ENCODE peak calls at places on chromosomes 6 and 20, in ten cellular contexts. Q is Right ventricle myocardium superior; Z is activated naive CD8-positive, alpha-beta T cell treated with anti-CD3 and anti-CD28 coated beads, Interleukin-2, amount 10 ng/mL, durations not matched to agents 7 days and 5 days; C is effector memory CD8-positive, alpha-beta T cell; T is naive thymus-derived CD8-positive, alpha-beta T cell; N is activated CD8-positive, alpha-beta memory T cell treated with anti-CD3 and anti-CD28 coated beads, Interleukin-2, amount 10 ng/mL, durations not matched to agents 7 days and 5 days; I is K562; M is heart right ventricle; R is activated CD8-positive, alpha-beta T cell treated with anti-CD3 and anti-CD28 coated beads for 36 hours; K is stimulated activated naive CD8-positive, alpha-beta T cell treated with anti-CD3 and anti-CD28 coated beads, Interleukin-15, amount 100 ng/mL, for 72 hours. A is an unnamed sample.

GRCh38 chr20:50491926-50492634 is 18.1 kb upstream of the PTPN1 start:
- ATAC-seq in T (no peak), M (no peak), R (no peak), K (no peak), I (peak; percentile 36), N (no peak), Z (no peak), C (no peak), Q (no peak), A (no peak)

GRCh38 chr6:131216277-131216676 is 81.0 kb downstream of the AKAP7 start:
- ATAC-seq in Z (no peak), T (no peak), Q (peak; percentile 29), K (no peak), N (no peak), C (no peak), M (no peak), I (no peak), R (no peak), A (no peak)

GRCh38 chr6:3798211-3798909 is 46.8 kb upstream of the PXDC1 start:
- ATAC-seq in C (no peak), Z (no peak), N (no peak), T (no peak), R (no peak), I (no peak), K (no peak), M (peak; percentile 47), Q (peak; percentile 22), A (no peak)

GRCh38 chr6:135162678-135163439 is 18.2 kb upstream of the MYB start:
- ATAC-seq in T (no peak), I (peak; percentile 89), N (peak; percentile 24), R (no peak), Q (no peak), M (no peak), K (no peak), C (peak; percentile 31), Z (no peak), A (no peak)

GRCh38 chr20:57786304-57786942 is 76.6 kb upstream of the PMEPA1 start:
- ATAC-seq in Q (no peak), R (no peak), T (no peak), M (no peak), C (peak; percentile 86), I (no peak), K (no peak), N (no peak), Z (no peak), A (no peak)

GRCh38 chr6:33746036-33746600 is 587 bp downstream of the IP6K3 start:
- ATAC-seq in M (peak; percentile 78), T (no peak), Z (no peak), I (peak; percentile 43), N (no peak), R (no peak), Q (peak; percentile 75), K (no peak), C (no peak), A (peak; percentile 15)

GRCh38 chr6:26311012-26311384 is 54.0 kb upstream of the BTN3A2 start:
- ATAC-seq in R (peak; percentile 11), C (peak; percentile 4), T (no peak), N (no peak), K (no peak), Z (no peak), M (peak; percentile 2), I (peak; percentile 36), Q (no peak), A (no peak)

GRCh38 chr6:169106176-169106575 is 147.5 kb downstream of the THBS2 start:
- ATAC-seq in N (no peak), R (no peak), M (no peak), C (no peak), T (no peak), Q (no peak), I (no peak), Z (no peak), K (no peak), A (no peak)

GRCh38 chr20:14521436-14521835 is 184.0 kb upstream of the FLRT3 start:
- ATAC-seq in Q (no peak), R (no peak), C (no peak), N (no peak), M (no peak), K (no peak), T (no peak), I (no peak), Z (no peak), A (no peak)

GRCh38 chr6:21537660-21538059 is 55.9 kb upstream of the SOX4 start:
- ATAC-seq in M (no peak), C (no peak), T (no peak), K (no peak), N (no peak), R (no peak), Z (no peak), Q (no peak), I (no peak), A (no peak)

GRCh38 chr6:106728296-106728870 is 99.0 kb downstream of the QRSL1 start:
- ATAC-seq in K (no peak), M (no peak), I (no peak), C (no peak), R (no peak), T (no peak), N (no peak), Q (no peak), Z (no peak), A (no peak)

GRCh38 chr6:90268178-90268577 is 28.5 kb downstream of the BACH2 start:
- ATAC-seq in C (no peak), I (no peak), Z (no peak), M (no peak), Q (no peak), N (no peak), R (peak; percentile 52), T (no peak), K (peak; percentile 72), A (no peak)

GRCh38 chr20:64036346-64037198 is 590 bp downstream of the C20orf204 start:
- ATAC-seq in K (peak; percentile 19), Z (no peak), M (no peak), R (peak; percentile 12), Q (no peak), C (no peak), N (no peak), I (peak; percentile 2), T (no peak), A (no peak)

GRCh38 chr6:18154507-18155272 is at the start of gene TPMT:
- ATAC-seq in T (peak; percentile 71), Q (peak; percentile 26), N (peak; percentile 79), K (peak; percentile 72), M (no peak), R (no peak), C (peak; percentile 65), I (peak; percentile 84), Z (peak; percentile 69), A (no peak)

GRCh38 chr6:14804444-14805210 is 441.2 kb upstream of the JARID2 start:
- ATAC-seq in R (no peak), I (no peak), M (peak; percentile 72), N (no peak), T (no peak), Q (peak; percentile 78), C (no peak), Z (no peak), K (no peak), A (peak; percentile 69)

GRCh38 chr6:11622156-11622555 is 84.6 kb downstream of the TMEM170B start:
- ATAC-seq in M (no peak), R (no peak), C (no peak), K (no peak), T (no peak), I (no peak), N (no peak), Z (no peak), Q (no peak), A (no peak)

GRCh38 chr6:43575105-43575771 is 600 bp downstream of the XPO5 start:
- ATAC-seq in R (no peak), N (no peak), M (peak; percentile 60), Q (peak; percentile 47), Z (no peak), T (no peak), I (peak; percentile 61), C (no peak), K (no peak), A (peak; percentile 37)

GRCh38 chr6:17086469-17086868 is 15.4 kb upstream of the STMND1 start:
- ATAC-seq in R (no peak), I (peak; percentile 87), T (no peak), K (no peak), C (no peak), Z (no peak), Q (peak; percentile 81), M (peak; percentile 86), N (no peak), A (peak; percentile 60)

GRCh38 chr20:59705651-59706101 is 101.3 kb downstream of the PHACTR3 start:
- ATAC-seq in I (no peak), M (no peak), C (no peak), Z (no peak), R (no peak), K (no peak), Q (peak; percentile 32), N (no peak), T (no peak), A (no peak)

GRCh38 chr6:45163952-45164766 is 164.0 kb upstream of the RUNX2 start:
- ATAC-seq in N (peak; percentile 89), M (no peak), T (peak; percentile 94), K (peak; percentile 98), R (peak; percentile 93), Z (peak; percentile 86), C (peak; percentile 37), I (no peak), Q (no peak), A (no peak)

GRCh38 chr6:57284056-57284455 is 33.4 kb upstream of the PRIM2 start:
- ATAC-seq in R (no peak), M (no peak), K (no peak), Z (no peak), Q (no peak), T (no peak), N (no peak), C (no peak), I (no peak), A (no peak)

GRCh38 chr20:51610111-51610510 is 67.6 kb upstream of the NFATC2 start:
- ATAC-seq in Z (no peak), M (no peak), T (no peak), C (no peak), I (no peak), K (no peak), Q (no peak), N (no peak), R (no peak), A (no peak)

GRCh38 chr6:56652231-56652630 is 9.5 kb upstream of the DST start:
- ATAC-seq in I (no peak), N (no peak), M (no peak), T (no peak), K (no peak), Z (no peak), R (no peak), Q (no peak), C (no peak), A (no peak)

GRCh38 chr6:133132092-133132491 is 109.1 kb upstream of the EYA4 start:
- ATAC-seq in R (no peak), T (no peak), C (no peak), Q (no peak), N (no peak), Z (no peak), I (no peak), K (no peak), M (no peak), A (no peak)

GRCh38 chr20:21090112-21090737 is 15.9 kb downstream of the LINC00237 start:
- ATAC-seq in N (no peak), I (no peak), K (no peak), M (no peak), R (no peak), T (no peak), Z (no peak), C (no peak), Q (no peak), A (no peak)

GRCh38 chr6:1729752-1730140 is 120.0 kb downstream of the FOXC1 start:
- ATAC-seq in Z (no peak), T (no peak), R (no peak), Q (no peak), M (no peak), I (no peak), K (no peak), C (no peak), N (no peak), A (no peak)

GRCh38 chr6:154868143-154868594 is 126.9 kb upstream of the TIAM2 start:
- ATAC-seq in I (peak; percentile 84), K (no peak), T (no peak), Z (no peak), C (no peak), Q (peak; percentile 55), N (no peak), M (peak; percentile 34), R (no peak), A (no peak)

GRCh38 chr6:22610127-22610526 is 40.8 kb downstream of the HDGFL1 start:
- ATAC-seq in T (no peak), N (no peak), I (no peak), K (no peak), R (no peak), C (no peak), M (no peak), Z (no peak), Q (no peak), A (no peak)

A was measured in gastroesophageal sphincter.